ENCODE peak calls at places on chromosomes 16 and 17, in eight cellular contexts. X is prostate gland; C is HCT116; F is stimulated activated CD8-positive, alpha-beta memory T cell treated with anti-CD3 and anti-CD28 coated beads, Interleukin-12 subunit alpha, Interleukin-12 subunit beta, amount 100 ng/mL, for 1 hour; Z is activated T-cell treated with anti-CD3 and anti-CD28 coated beads, Interleukin-2, amount 50 U/mL, for 72 hours; E is stimulated activated CD4-positive, alpha-beta T cell treated with anti-CD3 and anti-CD28 coated beads, Interleukin-1b, Interleukin-23, amount 100 ng/mL, for 48 hours; B is AG04450; D is HFFc6. S is an unnamed sample.

GRCh38 chr17:17849863-17850373 is 13.1 kb upstream of the SREBF1 start:
- DNase-seq in B (no peak), F (peak; percentile 44), Z (peak; percentile 92), D (no peak), C (no peak), E (peak; percentile 85), X (no peak), S (no peak)

GRCh38 chr16:84179612-84180320 is 7.1 kb downstream of the TAF1C start:
- DNase-seq in E (no peak), C (no peak), Z (no peak), B (no peak), F (no peak), D (no peak), X (no peak), S (no peak)

GRCh38 chr17:16040710-16041251 is 41.2 kb downstream of the TTC19 start:
- DNase-seq in E (no peak), X (no peak), B (peak; percentile 21), D (peak; percentile 77), C (no peak), Z (no peak), F (no peak), S (peak; percentile 35)

GRCh38 chr17:30241051-30241450 is 5.6 kb upstream of the SLC6A4 start:
- DNase-seq in F (no peak), B (no peak), Z (no peak), E (no peak), C (no peak), D (no peak), X (no peak), S (no peak)

GRCh38 chr17:18229771-18230170 is 4.3 kb downstream of the LLGL1 start:
- DNase-seq in F (no peak), C (no peak), X (no peak), Z (no peak), D (no peak), B (no peak), E (no peak), S (no peak)

GRCh38 chr17:38559880-38560230 is 45.9 kb downstream of the SRCIN1 start:
- DNase-seq in C (no peak), F (no peak), E (no peak), Z (no peak), X (no peak), B (no peak), D (no peak), S (no peak)

GRCh38 chr17:12727881-12728280 is 61.4 kb upstream of the ARHGAP44 start:
- DNase-seq in B (no peak), E (no peak), F (no peak), X (no peak), D (peak; percentile 52), C (no peak), Z (no peak), S (no peak)

GRCh38 chr16:72946474-72947194 is 101.3 kb downstream of the ZFHX3 start:
- DNase-seq in C (no peak), F (no peak), B (no peak), D (no peak), X (no peak), E (no peak), Z (no peak), S (no peak)

GRCh38 chr16:11668590-11669379 is 530 bp downstream of the SNN start:
- DNase-seq in D (no peak), Z (peak; percentile 37), E (no peak), B (no peak), F (no peak), C (no peak), X (no peak), S (no peak)

GRCh38 chr17:73643012-73643845 is 1.0 kb downstream of the SDK2 start:
- DNase-seq in C (no peak), F (no peak), X (peak; percentile 26), D (no peak), Z (peak; percentile 31), E (peak; percentile 26), B (no peak), S (no peak)

GRCh38 chr16:69796285-69797118 is 34.4 kb downstream of the WWP2 start:
- DNase-seq in D (peak; percentile 43), E (peak; percentile 6), Z (peak; percentile 9), B (peak; percentile 42), X (peak; percentile 36), F (no peak), C (peak; percentile 45), S (peak; percentile 57)

GRCh38 chr16:12124742-12125141 is 148.2 kb downstream of the SNX29 start:
- DNase-seq in B (no peak), D (no peak), C (no peak), Z (no peak), E (no peak), X (no peak), F (no peak), S (no peak)

GRCh38 chr17:79837888-79838540 is 1.2 kb downstream of the CBX4 start:
- DNase-seq in F (no peak), D (no peak), X (no peak), Z (no peak), C (no peak), E (no peak), B (no peak), S (no peak)

GRCh38 chr17:77288115-77288619 is 147.4 kb downstream of the SEC14L1 start:
- DNase-seq in X (peak; percentile 89), E (no peak), F (no peak), Z (no peak), D (no peak), B (no peak), C (no peak), S (no peak)

GRCh38 chr17:40436631-40437030 is 6.6 kb upstream of the IGFBP4 start:
- DNase-seq in F (no peak), B (no peak), Z (no peak), C (no peak), E (no peak), X (no peak), D (no peak), S (no peak)

GRCh38 chr17:77325826-77326581 is 185.2 kb downstream of the SEC14L1 start:
- DNase-seq in C (no peak), X (no peak), E (no peak), B (no peak), Z (peak; percentile 32), D (peak; percentile 51), F (no peak), S (no peak)

GRCh38 chr17:56850591-56850990 is 16.6 kb downstream of the DGKE start:
- DNase-seq in F (no peak), B (no peak), X (no peak), Z (no peak), C (no peak), E (no peak), D (no peak), S (no peak)

GRCh38 chr17:79214940-79215604 is 140.4 kb downstream of the ENGASE start:
- DNase-seq in Z (no peak), X (no peak), E (no peak), B (no peak), D (no peak), F (no peak), C (no peak), S (no peak)

GRCh38 chr17:72501404-72502110 is 380.7 kb downstream of the SOX9 start:
- DNase-seq in D (no peak), B (no peak), C (no peak), X (peak; percentile 91), F (no peak), E (no peak), Z (no peak), S (no peak)

GRCh38 chr17:38747385-38748328 is 479 bp downstream of the PCGF2 start:
- DNase-seq in E (no peak), X (peak; percentile 65), B (no peak), Z (no peak), F (no peak), C (no peak), D (no peak), S (no peak)

GRCh38 chr17:44794699-44795413 is 35.2 kb downstream of the GJC1 start:
- DNase-seq in X (no peak), Z (no peak), D (peak; percentile 94), C (peak; percentile 73), B (peak; percentile 71), E (no peak), F (no peak), S (peak; percentile 43)

GRCh38 chr16:89407282-89407924 is 83.0 kb downstream of the ANKRD11 start:
- DNase-seq in D (no peak), E (no peak), F (no peak), Z (no peak), X (no peak), C (no peak), B (no peak), S (no peak)

GRCh38 chr17:17710728-17711541 is 29.7 kb downstream of the RAI1 start:
- DNase-seq in F (no peak), C (peak; percentile 72), B (peak; percentile 79), D (peak; percentile 89), X (peak; percentile 93), Z (no peak), E (no peak), S (peak; percentile 45)

GRCh38 chr16:2828521-2828840 is 1.6 kb upstream of the ZG16B start:
- DNase-seq in C (no peak), X (no peak), Z (no peak), F (no peak), D (no peak), E (no peak), B (no peak), S (no peak)

GRCh38 chr16:2371421-2371820 is 30.9 kb upstream of the ABCA3 start:
- DNase-seq in X (no peak), B (no peak), C (no peak), F (no peak), D (no peak), Z (no peak), E (no peak), S (no peak)

GRCh38 chr17:16995930-16996329 is 24.0 kb upstream of the TNFRSF13B start:
- DNase-seq in D (no peak), E (no peak), C (no peak), F (no peak), B (no peak), Z (no peak), X (no peak), S (no peak)

GRCh38 chr17:45854209-45854608 is 9.5 kb downstream of the SPPL2C start:
- DNase-seq in B (no peak), X (no peak), E (no peak), F (no peak), Z (no peak), D (no peak), C (no peak), S (no peak)

GRCh38 chr17:39196820-39197331 is 593 bp downstream of the CACNB1 start:
- DNase-seq in B (no peak), E (no peak), F (no peak), D (peak; percentile 28), Z (no peak), X (no peak), C (no peak), S (no peak)

GRCh38 chr16:15482748-15483118 is 48.3 kb downstream of the BMERB1 start:
- DNase-seq in D (no peak), E (no peak), F (no peak), X (no peak), C (no peak), B (no peak), Z (no peak), S (no peak)

GRCh38 chr17:29376667-29377268 is 13.4 kb upstream of the TAOK1 start:
- DNase-seq in Z (no peak), X (no peak), D (peak; percentile 75), C (no peak), E (no peak), F (no peak), B (peak; percentile 67), S (no peak)

GRCh38 chr17:34883106-34884000 is 77.9 kb downstream of the CCT6B start:
- DNase-seq in X (no peak), E (no peak), Z (no peak), B (no peak), D (no peak), F (no peak), C (no peak), S (no peak)

GRCh38 chr16:2027024-2028010 is 615 bp downstream of the NHERF2 start:
- DNase-seq in X (no peak), C (no peak), Z (peak; percentile 32), D (peak; percentile 60), B (no peak), E (no peak), F (no peak), S (no peak)

GRCh38 chr16:46582313-46582712 is 38.9 kb downstream of the SHCBP1 start:
- DNase-seq in D (no peak), B (no peak), E (no peak), C (no peak), Z (no peak), X (no peak), F (no peak), S (no peak)

GRCh38 chr16:84839956-84840355 is 20.2 kb downstream of the CRISPLD2 start:
- DNase-seq in C (peak; percentile 37), B (no peak), E (no peak), D (peak; percentile 84), Z (no peak), F (no peak), X (no peak), S (no peak)